ENCODE peak calls at places on chromosomes 13 and 19, in seven cellular contexts. O is neuronal stem cell, A is uterus, Y is psoas muscle, B is PC-9, Q is Peyer's patch, S is breast epithelium. D is an unnamed sample.

GRCh38 chr13:73136776-73137175 is 78.0 kb downstream of the KLF5 start:
- DNase-seq in B (no peak), Q (no peak), Y (no peak), A (no peak), O (no peak), S (no peak), D (no peak)

GRCh38 chr19:3722443-3723109 is 14.4 kb downstream of the TJP3 start:
- DNase-seq in O (no peak), B (peak; percentile 74), A (no peak), S (no peak), Q (peak; percentile 89), Y (no peak), D (no peak)

GRCh38 chr13:31945202-31945978 is 86.2 kb upstream of the FRY start:
- DNase-seq in A (peak; percentile 44), S (peak; percentile 71), Y (peak; percentile 84), O (no peak), Q (peak; percentile 73), B (peak; percentile 61), D (no peak)

GRCh38 chr13:110103479-110103878 is 203.5 kb downstream of the COL4A1 start:
- DNase-seq in O (no peak), Y (no peak), B (no peak), Q (no peak), S (no peak), A (no peak), D (no peak)

GRCh38 chr19:33386361-33386858 is 12.9 kb downstream of the CEBPG start:
- DNase-seq in A (no peak), O (no peak), S (peak; percentile 43), Q (peak; percentile 43), Y (peak; percentile 73), B (no peak), D (no peak)

GRCh38 chr19:813359-814107 is 8.2 kb downstream of the PLPPR3 start:
- DNase-seq in O (no peak), Q (peak; percentile 44), S (no peak), A (no peak), Y (no peak), B (no peak), D (no peak)

GRCh38 chr19:29287061-29287460 is 74.1 kb upstream of the UQCRFS1 start:
- DNase-seq in O (no peak), Y (no peak), A (no peak), Q (no peak), B (no peak), S (no peak), D (no peak)

GRCh38 chr19:17077447-17078028 is 2.0 kb downstream of the MYO9B start:
- DNase-seq in B (no peak), O (no peak), S (no peak), A (no peak), Y (no peak), Q (no peak), D (no peak)

GRCh38 chr13:21069561-21070004 is 8.2 kb upstream of the LATS2 start:
- DNase-seq in A (peak; percentile 43), B (no peak), O (no peak), Q (no peak), S (no peak), Y (no peak), D (no peak)

GRCh38 chr19:48403606-48404005 is 10.1 kb downstream of the GRIN2D start:
- DNase-seq in A (no peak), Y (no peak), O (no peak), B (peak; percentile 35), Q (peak; percentile 83), S (no peak), D (peak; percentile 30)

GRCh38 chr13:87677334-87678234 is 6.4 kb downstream of the SLITRK5 start:
- DNase-seq in Y (no peak), B (peak; percentile 22), A (no peak), Q (peak; percentile 44), S (peak; percentile 49), O (peak; percentile 53), D (no peak)

GRCh38 chr13:45393941-45394570 is 24.1 kb downstream of the SLC25A30 start:
- DNase-seq in B (peak; percentile 59), Q (peak; percentile 77), S (no peak), A (peak; percentile 39), O (peak; percentile 48), Y (no peak), D (peak; percentile 12)

GRCh38 chr19:2575734-2576481 is 100.0 kb downstream of the GADD45B start:
- DNase-seq in O (no peak), B (no peak), A (peak; percentile 70), S (peak; percentile 90), Q (peak; percentile 64), Y (peak; percentile 94), D (no peak)

GRCh38 chr19:51971624-51972023 is 15.0 kb downstream of the ZNF350 start:
- DNase-seq in O (no peak), Y (no peak), B (peak; percentile 7), Q (no peak), S (no peak), A (no peak), D (no peak)

GRCh38 chr13:80340643-80341097 is 256 bp downstream of the SPRY2 start:
- DNase-seq in B (no peak), A (no peak), Q (peak; percentile 51), O (no peak), Y (no peak), S (no peak), D (no peak)

GRCh38 chr13:50838031-50838430 is 5.5 kb downstream of the DLEU7 start:
- DNase-seq in Y (no peak), A (no peak), S (no peak), Q (no peak), O (no peak), B (no peak), D (no peak)

GRCh38 chr13:111505175-111505777 is 184.8 kb downstream of the TEX29 start:
- DNase-seq in Q (no peak), S (peak; percentile 7), B (no peak), Y (no peak), O (peak; percentile 58), A (no peak), D (no peak)

GRCh38 chr13:105272660-105273631 is 1262.5 kb downstream of the EFNB2 start:
- DNase-seq in S (no peak), Y (no peak), Q (no peak), A (no peak), O (no peak), B (no peak), D (no peak)

GRCh38 chr19:17751103-17751911 is at the start of gene FCHO1:
- DNase-seq in Q (peak; percentile 95), Y (peak; percentile 68), S (no peak), O (no peak), A (no peak), B (no peak), D (no peak)

GRCh38 chr19:11418518-11419506 is at the start of gene RGL3:
- DNase-seq in Q (peak; percentile 59), O (no peak), Y (peak; percentile 69), A (no peak), B (peak; percentile 70), S (no peak), D (no peak)
- H3K27ac ChIP-seq in Q (no peak within 1 kb of the TSS), O (no peak within 1 kb of the TSS), Y (peak within 1 kb of the TSS; percentile 53), A (peak within 1 kb of the TSS; percentile 43), B (peak within 1 kb of the TSS; percentile 53), S (no peak within 1 kb of the TSS), D (no peak within 1 kb of the TSS)

DNA sequence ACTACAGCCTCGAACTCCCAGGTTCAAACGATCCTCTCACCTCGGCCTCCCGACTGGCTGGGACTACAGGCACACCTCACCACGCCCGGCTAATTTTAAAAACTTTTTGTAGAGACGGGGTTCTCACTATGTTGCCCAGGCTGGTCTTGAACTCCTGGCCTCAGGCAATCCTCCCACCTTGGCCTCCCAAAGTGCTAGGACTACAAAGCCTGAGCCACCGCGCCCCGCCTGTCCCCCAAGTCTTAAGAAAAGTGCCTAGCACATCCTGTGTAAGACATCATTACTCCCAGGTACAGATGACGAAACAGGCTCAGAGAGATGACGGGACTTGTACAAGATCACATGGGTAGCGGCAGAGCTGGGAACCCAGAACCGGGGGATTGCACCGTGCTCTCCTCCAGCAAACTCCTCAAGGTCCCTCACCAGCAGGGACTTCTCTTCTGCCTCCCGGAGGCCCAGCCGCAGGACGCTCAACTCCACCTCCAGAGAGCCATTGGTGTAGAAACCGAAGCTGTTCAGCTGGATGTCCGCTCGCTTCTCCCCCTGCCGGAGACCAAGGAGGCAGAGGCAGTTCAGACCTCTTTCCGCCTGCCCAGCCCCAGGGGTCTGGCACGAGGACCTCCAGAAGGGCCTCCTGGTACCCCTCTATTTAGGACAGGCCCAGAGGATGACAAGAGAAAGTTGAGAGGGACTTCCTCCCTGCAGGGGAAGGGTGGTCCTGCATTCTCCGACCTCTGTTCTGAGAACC is 1.0 kb downstream of the GPR108 start:
- DNase-seq in A (peak; percentile 75), O (peak; percentile 63), B (peak; percentile 72), Q (peak; percentile 91), S (peak; percentile 70), Y (peak; percentile 83), D (peak; percentile 51)
- H3K27ac ChIP-seq in A (peak overlapping the region; percentile 98), O (peak overlapping the region; percentile 99), B (peak overlapping the region; percentile 81), Q (peak overlapping the region; percentile 96), S (peak overlapping the region; percentile 96), Y (peak overlapping the region; percentile 83), D (peak overlapping the region; percentile 96)

GRCh38 chr13:40236566-40237168 is 429.8 kb downstream of the FOXO1 start:
- DNase-seq in Y (peak; percentile 85), A (peak; percentile 92), O (no peak), B (no peak), S (no peak), Q (no peak), D (no peak)
- H3K27ac ChIP-seq in Y (peak overlapping the region; percentile 91), A (peak overlapping the region; percentile 96), O (no peak overlapping the region), B (no peak overlapping the region), S (peak overlapping the region; percentile 90), Q (peak overlapping the region; percentile 61), D (no peak overlapping the region)

GRCh38 chr19:15381864-15382263 is 2.3 kb upstream of the AKAP8 start:
- DNase-seq in B (no peak), A (no peak), O (no peak), S (no peak), Y (peak; percentile 11), Q (no peak), D (no peak)
- H3K27ac ChIP-seq in B (no peak overlapping the region), A (no peak overlapping the region), O (no peak overlapping the region), S (no peak overlapping the region), Y (no peak overlapping the region), Q (no peak overlapping the region), D (no peak overlapping the region)

DNA sequence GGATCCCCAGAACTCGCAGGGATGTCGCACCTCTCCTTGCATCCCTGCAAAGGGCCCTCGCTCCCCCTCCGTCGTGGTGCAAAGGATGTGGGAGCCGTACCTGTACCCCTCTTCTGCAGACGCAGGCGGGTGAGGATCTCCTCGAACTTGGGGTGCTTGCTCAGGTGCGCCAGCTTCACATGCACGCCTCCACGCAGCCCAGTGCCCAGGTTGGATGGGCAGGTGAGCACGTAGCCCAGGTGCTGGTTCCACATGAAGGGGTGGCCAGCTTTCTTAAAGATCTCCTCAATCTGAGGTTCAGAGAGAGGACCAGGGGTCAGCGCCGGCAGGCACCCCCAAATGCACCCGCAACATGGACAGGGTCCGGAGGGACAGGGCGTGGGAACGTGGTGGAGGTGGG is 15.3 kb downstream of the CKM start:
- DNase-seq in A (no peak), Q (no peak), O (no peak), B (no peak), S (no peak), Y (no peak), D (no peak)
- H3K27ac ChIP-seq in A (no peak overlapping the region), Q (no peak overlapping the region), O (no peak overlapping the region), B (no peak overlapping the region), S (no peak overlapping the region), Y (peak overlapping the region; percentile 72), D (no peak overlapping the region)